ENCODE peak calls at places on chromosomes 16 and 17, in four cellular contexts. Q, K, S and X are unnamed samples.
A peak's percentile ranks its signal among the peaks of the same experiment; 100 is the strongest.

GRCh38 chr16:78742501-78743283 is 643.2 kb downstream of the WWOX start:
- DNase-seq in Q (no peak), K (peak; percentile 27), S (no peak), X (no peak)

GRCh38 chr16:8611886-8612595 is 9.5 kb upstream of the METTL22 start:
- DNase-seq in Q (no peak), K (peak; percentile 19), S (no peak), X (no peak)

GRCh38 chr17:67639997-67640396 is 77.7 kb upstream of the NOL11 start:
- DNase-seq in Q (no peak), K (no peak), S (no peak), X (no peak)

GRCh38 chr17:65755799-65756198 is 194.4 kb upstream of the AXIN2 start:
- DNase-seq in Q (no peak), K (peak; percentile 35), S (no peak), X (no peak)

GRCh38 chr16:80265624-80266306 is 275.0 kb upstream of the DYNLRB2 start:
- DNase-seq in Q (no peak), K (peak; percentile 16), S (no peak), X (no peak)

GRCh38 chr16:11726008-11726407 is 16.6 kb downstream of the TXNDC11 start:
- DNase-seq in Q (no peak), K (no peak), S (no peak), X (no peak)

GRCh38 chr17:29145289-29146058 is 34.7 kb downstream of the MYO18A start:
- DNase-seq in Q (peak; percentile 92), K (peak; percentile 84), S (no peak), X (no peak)

GRCh38 chr17:59764292-59764741 is 56.9 kb downstream of the VMP1 start:
- DNase-seq in Q (no peak), K (peak; percentile 37), S (no peak), X (no peak)

GRCh38 chr17:7263071-7263800 is 958 bp upstream of the CLDN7 start:
- DNase-seq in Q (peak; percentile 96), K (no peak), S (no peak), X (no peak)

GRCh38 chr16:47016700-47017133 is 43.2 kb upstream of the DNAJA2 start:
- DNase-seq in Q (no peak), K (no peak), S (no peak), X (no peak)

GRCh38 chr17:57033296-57033695 is 51.8 kb upstream of the AKAP1 start:
- DNase-seq in Q (no peak), K (no peak), S (no peak), X (no peak)

GRCh38 chr17:16286947-16287562 is 66.2 kb downstream of the CENPV start:
- DNase-seq in Q (peak; percentile 37), K (no peak), S (no peak), X (peak; percentile 54)

DNA sequence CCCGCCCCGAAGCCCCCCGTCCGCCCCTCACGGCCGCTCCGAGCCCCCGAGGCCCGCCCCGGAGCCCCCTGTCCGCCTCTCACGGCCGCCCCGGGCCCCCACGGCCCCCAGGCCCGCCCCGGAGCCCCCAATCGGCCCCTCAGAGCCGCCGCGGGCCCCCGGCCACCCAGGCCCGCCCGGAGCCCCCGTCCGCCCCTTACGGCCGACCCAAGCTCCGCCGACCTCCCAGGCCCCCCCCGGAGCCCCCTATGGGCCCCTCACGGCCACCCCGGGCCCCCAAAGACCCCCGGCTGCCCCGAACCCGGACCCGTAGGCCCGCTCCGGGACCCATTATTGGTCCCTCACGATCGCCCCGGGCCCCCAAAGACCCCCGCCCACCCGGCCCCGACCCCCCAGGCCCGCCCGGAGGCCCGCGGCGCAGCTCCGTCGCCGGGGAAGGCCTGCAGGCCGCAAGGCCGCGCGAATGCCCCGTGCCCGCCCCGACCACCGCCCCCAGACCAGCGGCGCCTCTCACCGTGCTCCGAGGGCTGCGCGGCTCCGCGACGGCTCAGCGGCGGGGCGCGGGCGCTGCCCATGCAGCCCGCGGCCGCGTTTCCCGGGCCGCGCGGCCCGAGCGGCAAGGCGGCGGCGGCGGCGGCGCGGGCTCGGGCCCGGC is 503 bp downstream of the ANKRD11 start:
- DNase-seq in Q (no peak), K (no peak), S (no peak), X (no peak)
- H3K4ac ChIP-seq in Q (no peak overlapping the region), K (no peak overlapping the region), S (no peak overlapping the region), X (no peak overlapping the region)

DNA sequence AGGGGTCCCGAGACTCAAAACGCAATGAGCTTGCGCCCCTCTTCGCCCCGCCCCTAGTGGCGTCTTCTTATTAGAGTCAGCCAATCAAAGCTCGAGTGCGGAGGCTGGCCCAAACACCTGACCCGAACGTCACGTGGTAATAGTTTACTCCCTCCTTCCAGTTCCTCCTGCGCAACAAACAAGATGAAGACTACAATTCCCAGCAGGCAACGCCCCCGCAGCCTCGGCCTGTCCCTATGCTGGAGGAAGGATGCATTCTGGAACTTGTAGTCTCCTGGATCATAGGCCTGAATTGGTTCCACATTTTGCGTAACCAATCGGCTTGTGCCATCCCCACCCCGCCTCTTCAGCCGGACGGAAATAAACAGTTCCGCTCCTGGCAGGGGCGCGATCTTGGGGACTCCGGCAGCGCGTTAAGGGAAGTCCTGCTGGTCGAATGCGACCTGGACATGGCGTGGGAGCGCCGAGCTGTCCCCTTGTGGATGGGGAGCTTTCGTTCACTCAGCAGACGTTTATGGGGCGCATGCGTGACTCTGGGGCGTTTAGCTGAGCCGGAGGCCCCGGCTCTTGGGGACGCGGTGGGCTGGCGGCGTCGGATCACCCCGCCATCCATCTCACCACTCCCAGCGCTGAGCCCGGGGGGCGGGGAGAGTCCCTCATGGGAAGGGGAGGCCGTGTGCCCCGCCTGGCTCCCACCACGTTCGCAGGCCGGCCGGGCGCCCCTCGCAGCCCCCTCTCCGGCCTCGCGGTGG is at the start of gene WBP2:
- DNase-seq in Q (peak; percentile 100), K (peak; percentile 100), S (peak; percentile 99), X (peak; percentile 95)
- H3K4ac ChIP-seq in Q (no peak within 1 kb of the TSS), K (peak within 1 kb of the TSS; percentile 80), S (peak within 1 kb of the TSS; percentile 23), X (peak within 1 kb of the TSS; percentile 73)

GRCh38 chr17:31532161-31532515 is 140.7 kb downstream of the RAB11FIP4 start:
- DNase-seq in Q (no peak), K (no peak), S (no peak), X (no peak)
- H3K4ac ChIP-seq in Q (no peak overlapping the region), K (no peak overlapping the region), S (no peak overlapping the region), X (no peak overlapping the region)

GRCh38 chr16:35731341-35732040 is 2272.1 kb downstream of the TP53TG3F start:
- DNase-seq in Q (no peak), K (no peak), S (no peak), X (no peak)
- H3K4ac ChIP-seq in Q (no peak overlapping the region), K (no peak overlapping the region), S (no peak overlapping the region), X (no peak overlapping the region)

GRCh38 chr16:3012828-3013420 is at the start of gene CLDN9:
- DNase-seq in Q (peak; percentile 72), K (no peak), S (no peak), X (no peak)
- H3K4ac ChIP-seq in Q (no peak within 1 kb of the TSS), K (no peak within 1 kb of the TSS), S (peak within 1 kb of the TSS; percentile 66), X (peak within 1 kb of the TSS; percentile 94)

GRCh38 chr16:86497551-86498021 is 12.7 kb upstream of the FOXF1 start:
- DNase-seq in Q (peak; percentile 84), K (no peak), S (no peak), X (no peak)

GRCh38 chr16:86496262-86496928 is 13.9 kb upstream of the FOXF1 start:
- DNase-seq in Q (no peak), K (no peak), S (no peak), X (no peak)

GRCh38 chr16:86498661-86499493 is 11.4 kb upstream of the FOXF1 start:
- DNase-seq in Q (no peak), K (peak; percentile 52), S (no peak), X (no peak)

GRCh38 chr16:86496929-86497381 is 13.4 kb upstream of the FOXF1 start:
- DNase-seq in Q (peak; percentile 45), K (peak; percentile 47), S (no peak), X (no peak)

GRCh38 chr16:86498155-86498651 is 12.1 kb upstream of the FOXF1 start:
- DNase-seq in Q (peak; percentile 43), K (peak; percentile 37), S (no peak), X (no peak)
- H3K4ac ChIP-seq in Q (no peak overlapping the region), K (peak overlapping the region; percentile 97), S (no peak overlapping the region), X (no peak overlapping the region)